ENCODE peak calls at places on chromosomes 7 and 10, in four cellular contexts. F is fibroblast of lung, X is psoas muscle, M is GM12865. K is an unnamed sample.

GRCh38 chr10:28592953-28593352 is 60.0 kb downstream of the WAC start:
- DNase-seq in F (peak; percentile 57), X (no peak), M (no peak), K (peak; percentile 85)

GRCh38 chr7:17020250-17020649 is 138.5 kb upstream of the AGR3 start:
- DNase-seq in F (no peak), X (no peak), M (no peak), K (peak; percentile 69)

GRCh38 chr7:102991540-102992214 is 78.9 kb downstream of the LRRC17 start:
- DNase-seq in F (peak; percentile 96), X (no peak), M (no peak), K (peak; percentile 96)

GRCh38 chr7:151759591-151760042 is 117.3 kb downstream of the PRKAG2 start:
- DNase-seq in F (peak; percentile 69), X (peak; percentile 46), M (peak; percentile 65), K (peak; percentile 80)

GRCh38 chr10:61302124-61302523 is 151.1 kb downstream of the TMEM26 start:
- DNase-seq in F (peak; percentile 28), X (no peak), M (no peak), K (no peak)

GRCh38 chr7:2316578-2316977 is 2.3 kb upstream of the SNX8 start:
- DNase-seq in F (no peak), X (no peak), M (no peak), K (no peak)

GRCh38 chr7:130962109-130962508 is 228.1 kb upstream of the KLF14 start:
- DNase-seq in F (no peak), X (no peak), M (no peak), K (no peak)

GRCh38 chr7:44068054-44068453 is 2.7 kb upstream of the PGAM2 start:
- DNase-seq in F (peak; percentile 26), X (peak; percentile 15), M (no peak), K (no peak)

GRCh38 chr7:134154581-134155130 is 27.5 kb downstream of the LRGUK start:
- DNase-seq in F (peak; percentile 11), X (no peak), M (no peak), K (no peak)

GRCh38 chr7:90173127-90173844 is 19.0 kb downstream of the STEAP1 start:
- DNase-seq in F (peak; percentile 7), X (no peak), M (peak; percentile 31), K (no peak)

GRCh38 chr10:69734416-69734796 is 67.3 kb upstream of the COL13A1 start:
- DNase-seq in F (no peak), X (no peak), M (no peak), K (peak; percentile 21)

GRCh38 chr10:80447618-80448190 is 6.4 kb upstream of the TSPAN14 start:
- DNase-seq in F (no peak), X (no peak), M (no peak), K (no peak)

GRCh38 chr10:132265878-132266496 is 41.8 kb downstream of the STK32C start:
- DNase-seq in F (peak; percentile 5), X (peak; percentile 8), M (no peak), K (no peak)

GRCh38 chr7:142873281-142873784 is 12.2 kb downstream of the TRPV6 start:
- DNase-seq in F (no peak), X (no peak), M (peak; percentile 49), K (no peak)

DNA sequence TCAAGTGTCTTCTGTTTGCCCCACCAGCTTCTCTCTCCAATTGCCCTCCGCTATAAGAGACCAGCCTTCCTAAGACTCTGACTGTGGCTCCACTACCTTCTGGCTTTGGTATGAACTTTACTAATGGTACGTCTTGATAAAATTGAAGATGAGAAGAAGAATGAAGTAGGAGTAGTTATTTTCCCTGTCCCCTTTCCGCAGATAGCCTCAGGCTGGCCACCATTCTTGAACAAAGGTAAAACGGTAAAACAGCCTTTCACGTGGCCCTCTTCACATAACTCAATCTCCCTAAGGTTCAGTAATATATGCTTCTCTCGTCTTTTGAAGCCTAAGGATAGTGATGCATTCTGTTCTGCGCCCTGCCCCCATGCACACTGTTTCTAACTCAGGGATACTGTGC is 9.9 kb upstream of the ITGB8 start:
- DNase-seq in F (no peak), X (no peak), M (no peak), K (no peak)
- H3K4me3 ChIP-seq in F (no peak overlapping the region), X (no peak overlapping the region), M (no peak overlapping the region), K (no peak overlapping the region)

GRCh38 chr7:51455086-51455485 is 138.5 kb upstream of the COBL start:
- DNase-seq in F (no peak), X (no peak), M (no peak), K (no peak)

GRCh38 chr7:51450541-51450940 is 133.9 kb upstream of the COBL start:
- DNase-seq in F (no peak), X (no peak), M (no peak), K (no peak)

GRCh38 chr7:51455513-51455912 is 138.9 kb upstream of the COBL start:
- DNase-seq in F (no peak), X (no peak), M (no peak), K (no peak)

GRCh38 chr7:51452694-51453093 is 136.1 kb upstream of the COBL start:
- DNase-seq in F (no peak), X (no peak), M (no peak), K (no peak)

GRCh38 chr7:51451751-51452465 is 135.3 kb upstream of the COBL start:
- DNase-seq in F (no peak), X (no peak), M (no peak), K (no peak)
- TF ChIP-seq CTCF in F (no peak), X (no peak), M (no peak), K (no peak)

GRCh38 chr10:111821876-111822275 is 361.7 kb downstream of the GPAM start:
- DNase-seq in F (no peak), X (no peak), M (no peak), K (no peak)

GRCh38 chr10:111820471-111820870 is 363.1 kb downstream of the GPAM start:
- DNase-seq in F (no peak), X (no peak), M (no peak), K (no peak)

GRCh38 chr10:111822661-111823060 is 360.9 kb downstream of the GPAM start:
- DNase-seq in F (no peak), X (no peak), M (no peak), K (no peak)

DNA sequence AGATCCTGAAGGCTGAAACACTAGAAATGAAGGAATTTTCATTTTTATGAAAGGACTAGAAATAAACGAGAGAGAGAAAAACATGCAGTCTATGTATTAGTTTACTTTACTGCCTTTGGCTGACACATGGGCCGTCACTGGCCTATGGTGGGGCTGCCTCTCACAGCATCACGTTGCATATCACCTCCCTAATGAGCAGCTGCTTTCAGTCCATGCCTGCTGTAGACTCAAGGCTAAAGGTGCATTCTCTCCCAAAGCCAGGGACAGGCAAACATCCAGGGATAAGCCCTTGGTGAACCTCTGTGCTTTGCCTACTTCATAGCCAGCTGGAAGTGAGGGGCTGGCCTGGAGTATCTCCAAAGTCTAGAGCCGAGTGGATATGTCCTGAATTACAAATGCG is 359.4 kb downstream of the GPAM start:
- DNase-seq in F (no peak), X (no peak), M (no peak), K (no peak)
- H3K4me3 ChIP-seq in F (no peak overlapping the region), X (no peak overlapping the region), M (no peak overlapping the region), K (no peak overlapping the region)

GRCh38 chr7:99278180-99278579 is 5.5 kb downstream of the MYH16 start:
- DNase-seq in F (no peak), X (no peak), M (no peak), K (no peak)
- TF ChIP-seq CTCF in F (no peak), X (no peak), M (peak; percentile 10), K (peak; percentile 7)

GRCh38 chr10:17349717-17350116 is 104.7 kb downstream of the ST8SIA6 start:
- DNase-seq in F (peak; percentile 3), X (no peak), M (no peak), K (peak; percentile 69)

GRCh38 chr10:17344206-17344605 is 110.2 kb downstream of the ST8SIA6 start:
- DNase-seq in F (no peak), X (no peak), M (no peak), K (no peak)

GRCh38 chr10:17349009-17349349 is 105.4 kb downstream of the ST8SIA6 start:
- DNase-seq in F (no peak), X (no peak), M (no peak), K (no peak)

GRCh38 chr10:17351506-17351905 is 102.9 kb downstream of the ST8SIA6 start:
- DNase-seq in F (no peak), X (no peak), M (no peak), K (no peak)

GRCh38 chr10:17348111-17349008 is 106.0 kb downstream of the ST8SIA6 start:
- DNase-seq in F (peak; percentile 87), X (peak; percentile 57), M (no peak), K (peak; percentile 92)
- H3K4me3 ChIP-seq in F (peak overlapping the region; percentile 32), X (peak overlapping the region; percentile 6), M (no peak overlapping the region), K (no peak overlapping the region)

GRCh38 chr10:102713814-102714620 is at the start of gene ARL3:
- DNase-seq in F (peak; percentile 97), X (peak; percentile 98), M (peak; percentile 99), K (peak; percentile 98)

GRCh38 chr10:102712843-102713242 is 1.4 kb downstream of the ARL3 start:
- DNase-seq in F (no peak), X (no peak), M (no peak), K (no peak)

GRCh38 chr10:102712089-102712488 is 2.1 kb downstream of the ARL3 start:
- DNase-seq in F (no peak), X (no peak), M (peak; percentile 75), K (no peak)

GRCh38 chr10:102713483-102713813 is 749 bp downstream of the ARL3 start:
- DNase-seq in F (no peak), X (no peak), M (no peak), K (no peak)

DNA sequence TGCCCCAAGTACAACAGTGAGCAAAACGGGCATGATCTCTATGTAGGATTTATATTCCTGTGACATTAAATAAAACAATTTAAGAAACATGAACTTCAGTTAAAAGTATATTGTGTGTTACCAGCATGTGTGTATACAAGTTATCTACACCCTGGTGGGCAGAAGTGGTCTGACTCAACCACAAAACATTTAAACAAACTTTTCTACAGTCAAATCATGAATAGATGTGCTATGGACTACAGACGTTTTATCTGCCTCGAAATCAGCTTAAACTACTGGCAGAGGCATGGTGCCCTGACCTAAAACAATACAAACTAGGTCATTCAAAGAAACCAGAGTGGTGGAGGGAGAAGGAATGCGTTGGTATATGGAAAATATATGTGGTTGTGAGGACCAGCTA is 3.6 kb downstream of the ARL3 start:
- DNase-seq in F (peak; percentile 85), X (no peak), M (peak; percentile 50), K (no peak)
- TF ChIP-seq CTCF in F (no peak), X (no peak), M (no peak), K (no peak)

DNA sequence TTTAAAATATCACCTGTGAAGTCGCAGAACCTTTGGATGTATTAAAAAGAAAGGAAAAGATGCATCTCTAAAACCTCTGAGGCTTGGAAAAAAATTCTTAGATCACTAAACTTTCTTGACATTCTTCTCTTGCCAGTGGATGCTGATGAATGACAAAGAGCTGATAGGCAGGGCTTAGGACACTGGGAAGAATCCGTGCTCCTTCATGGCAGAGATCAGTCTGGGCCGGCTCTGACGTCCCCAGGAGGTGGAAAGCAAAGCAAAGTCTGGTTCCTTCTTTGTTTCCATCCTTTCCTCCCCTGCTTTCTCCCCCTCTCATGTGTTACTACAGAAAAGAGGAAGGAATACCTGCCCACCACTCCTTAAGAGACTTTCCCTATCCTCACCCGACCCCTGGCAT is 161.9 kb downstream of the PRKCQ start:
- DNase-seq in F (no peak), X (no peak), M (no peak), K (no peak)
- H3K4me3 ChIP-seq in F (no peak overlapping the region), X (no peak overlapping the region), M (no peak overlapping the region), K (no peak overlapping the region)

GRCh38 chr7:37433166-37433565 is 15.5 kb downstream of the ELMO1 start:
- DNase-seq in F (no peak), X (no peak), M (no peak), K (no peak)
- TF ChIP-seq CTCF in F (no peak), X (no peak), M (no peak), K (no peak)